ENCODE peak calls at places on chromosomes 4 and X, in six cellular contexts. One of them, this sample, is unnamed. For H3K36me3, the result is how much of the 10 kb centered on the place peaks cover.

GRCh38 chrX:123581586-123581985 is 151.3 kb downstream of the THOC2 start:
- DNase-seq in ascending aorta: no peak
- DNase-seq in PC-9: no peak
- DNase-seq in kidney epithelial cell: no peak
- DNase-seq in suprapubic skin: no peak
- DNase-seq in Panc1: no peak
- DNase-seq in this sample: no peak

GRCh38 chr4:73698217-73698616 is 42.2 kb upstream of the CXCL8 start:
- DNase-seq in Panc1: no peak
- DNase-seq in suprapubic skin: no peak
- DNase-seq in kidney epithelial cell: peak
- DNase-seq in PC-9: no peak
- DNase-seq in ascending aorta: no peak
- DNase-seq in this sample: no peak

GRCh38 chr4:113825272-113825671 is 63.7 kb upstream of the CAMK2D start:
- DNase-seq in Panc1: no peak
- DNase-seq in suprapubic skin: no peak
- DNase-seq in kidney epithelial cell: no peak
- DNase-seq in ascending aorta: no peak
- DNase-seq in PC-9: no peak
- DNase-seq in this sample: no peak

GRCh38 chrX:104098151-104098808 is 14.0 kb upstream of the ZCCHC18 start:
- DNase-seq in PC-9: peak
- DNase-seq in suprapubic skin: no peak
- DNase-seq in ascending aorta: no peak
- DNase-seq in Panc1: peak
- DNase-seq in kidney epithelial cell: peak
- DNase-seq in this sample: no peak

GRCh38 chr4:112280657-112281056 is 5.0 kb downstream of the TIFA start:
- DNase-seq in suprapubic skin: no peak
- DNase-seq in PC-9: no peak
- DNase-seq in ascending aorta: no peak
- DNase-seq in kidney epithelial cell: no peak
- DNase-seq in Panc1: no peak
- DNase-seq in this sample: no peak

GRCh38 chr4:1976416-1977352 is 32.1 kb downstream of the NELFA start:
- DNase-seq in PC-9: no peak
- DNase-seq in Panc1: no peak
- DNase-seq in ascending aorta: no peak
- DNase-seq in kidney epithelial cell: no peak
- DNase-seq in suprapubic skin: peak
- DNase-seq in this sample: no peak

GRCh38 chr4:87633239-87633638 is 16.8 kb upstream of the DMP1 start:
- DNase-seq in kidney epithelial cell: no peak
- DNase-seq in PC-9: no peak
- DNase-seq in Panc1: no peak
- DNase-seq in suprapubic skin: no peak
- DNase-seq in ascending aorta: no peak
- DNase-seq in this sample: no peak

GRCh38 chrX:39852496-39852895 is 245.3 kb downstream of the BCOR start:
- DNase-seq in ascending aorta: no peak
- DNase-seq in suprapubic skin: no peak
- DNase-seq in Panc1: no peak
- DNase-seq in PC-9: no peak
- DNase-seq in kidney epithelial cell: peak
- DNase-seq in this sample: no peak

GRCh38 chr4:1582227-1582626 is 101.9 kb downstream of the FAM53A start:
- DNase-seq in suprapubic skin: no peak
- DNase-seq in kidney epithelial cell: no peak
- DNase-seq in Panc1: no peak
- DNase-seq in ascending aorta: no peak
- DNase-seq in PC-9: no peak
- DNase-seq in this sample: no peak

GRCh38 chr4:61517144-61517543 is 317.0 kb downstream of the ADGRL3 start:
- DNase-seq in PC-9: no peak
- DNase-seq in Panc1: no peak
- DNase-seq in suprapubic skin: no peak
- DNase-seq in ascending aorta: no peak
- DNase-seq in kidney epithelial cell: no peak
- DNase-seq in this sample: no peak

GRCh38 chr4:101258782-101259353 is 88.5 kb downstream of the PPP3CA start:
- DNase-seq in kidney epithelial cell: no peak
- DNase-seq in suprapubic skin: no peak
- DNase-seq in Panc1: no peak
- DNase-seq in PC-9: no peak
- DNase-seq in ascending aorta: no peak
- DNase-seq in this sample: peak

GRCh38 chr4:78517050-78517652 is 34.4 kb upstream of the ANXA3 start:
- DNase-seq in Panc1: no peak
- DNase-seq in ascending aorta: no peak
- DNase-seq in kidney epithelial cell: peak
- DNase-seq in PC-9: no peak
- DNase-seq in suprapubic skin: no peak
- DNase-seq in this sample: no peak

GRCh38 chr4:186831574-186831973 is 107.9 kb upstream of the FAT1 start:
- DNase-seq in suprapubic skin: no peak
- DNase-seq in ascending aorta: no peak
- DNase-seq in Panc1: no peak
- DNase-seq in PC-9: no peak
- DNase-seq in kidney epithelial cell: no peak
- DNase-seq in this sample: no peak

GRCh38 chr4:80266902-80267380 is 477 bp downstream of the FGF5 start:
- DNase-seq in ascending aorta: no peak
- DNase-seq in suprapubic skin: no peak
- DNase-seq in kidney epithelial cell: no peak
- DNase-seq in PC-9: no peak
- DNase-seq in Panc1: no peak
- DNase-seq in this sample: no peak

DNA sequence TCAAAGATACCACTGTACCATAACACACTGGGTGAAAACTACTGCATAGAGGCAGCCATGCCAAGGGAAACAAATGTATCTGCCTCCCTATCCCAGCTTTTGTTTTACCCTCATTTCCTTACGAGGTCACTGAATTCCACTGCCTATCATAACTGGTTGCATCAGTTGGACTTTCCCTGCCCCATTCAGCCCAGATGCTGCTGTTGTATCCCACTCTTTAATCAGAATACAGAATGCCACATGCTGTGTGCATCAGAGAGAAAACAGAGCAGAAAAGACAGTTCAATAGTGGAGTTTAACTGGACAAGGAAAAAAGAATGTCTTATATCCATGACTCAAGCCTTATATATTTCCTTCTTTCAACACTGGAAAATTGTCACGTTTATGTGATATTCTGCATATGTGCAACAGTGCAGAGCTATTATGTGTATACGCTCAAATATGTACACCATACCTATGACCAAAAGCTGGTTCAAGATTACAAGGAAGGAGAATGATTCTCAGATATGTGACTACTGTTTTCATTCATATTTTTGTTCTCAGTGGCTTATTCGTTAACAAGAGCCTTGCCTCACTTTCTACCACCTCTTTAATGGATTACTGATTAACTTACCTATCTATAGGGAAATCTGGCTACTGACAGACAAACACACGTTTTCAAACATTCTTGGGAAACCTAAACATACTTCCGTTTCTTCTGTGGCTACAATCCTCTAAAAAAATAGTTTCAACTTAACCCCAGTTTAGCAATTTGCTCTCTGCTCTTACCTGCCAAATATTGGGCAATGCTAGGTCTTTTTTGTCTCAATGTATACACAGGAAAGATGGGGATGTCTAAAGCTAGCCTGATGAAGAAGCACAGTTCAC is 378.9 kb downstream of the SMARCA1 start:
- DNase-seq in suprapubic skin: no peak
- DNase-seq in kidney epithelial cell: peak
- DNase-seq in PC-9: no peak
- DNase-seq in Panc1: no peak
- DNase-seq in ascending aorta: no peak
- DNase-seq in this sample: no peak
- H3K36me3 ChIP-seq in suprapubic skin: under half
- H3K36me3 ChIP-seq in kidney epithelial cell: under half
- H3K36me3 ChIP-seq in PC-9: under half
- H3K36me3 ChIP-seq in Panc1: under half
- H3K36me3 ChIP-seq in ascending aorta: under half
- H3K36me3 ChIP-seq in this sample: under half

GRCh38 chrX:150529587-150529986 is 38.8 kb upstream of the MTM1 start:
- DNase-seq in kidney epithelial cell: no peak
- DNase-seq in suprapubic skin: no peak
- DNase-seq in PC-9: no peak
- DNase-seq in Panc1: no peak
- DNase-seq in ascending aorta: no peak
- DNase-seq in this sample: no peak
- H3K36me3 ChIP-seq in kidney epithelial cell: under half
- H3K36me3 ChIP-seq in suprapubic skin: under half
- H3K36me3 ChIP-seq in PC-9: under half
- H3K36me3 ChIP-seq in Panc1: under half
- H3K36me3 ChIP-seq in ascending aorta: under half
- H3K36me3 ChIP-seq in this sample: under half

GRCh38 chrX:41338422-41338821 is 4.5 kb downstream of the DDX3X start:
- DNase-seq in kidney epithelial cell: no peak
- DNase-seq in Panc1: no peak
- DNase-seq in ascending aorta: no peak
- DNase-seq in PC-9: no peak
- DNase-seq in suprapubic skin: no peak
- DNase-seq in this sample: no peak
- H3K36me3 ChIP-seq in kidney epithelial cell: under half
- H3K36me3 ChIP-seq in Panc1: under half
- H3K36me3 ChIP-seq in ascending aorta: under half
- H3K36me3 ChIP-seq in PC-9: under half
- H3K36me3 ChIP-seq in suprapubic skin: under half
- H3K36me3 ChIP-seq in this sample: under half

DNA sequence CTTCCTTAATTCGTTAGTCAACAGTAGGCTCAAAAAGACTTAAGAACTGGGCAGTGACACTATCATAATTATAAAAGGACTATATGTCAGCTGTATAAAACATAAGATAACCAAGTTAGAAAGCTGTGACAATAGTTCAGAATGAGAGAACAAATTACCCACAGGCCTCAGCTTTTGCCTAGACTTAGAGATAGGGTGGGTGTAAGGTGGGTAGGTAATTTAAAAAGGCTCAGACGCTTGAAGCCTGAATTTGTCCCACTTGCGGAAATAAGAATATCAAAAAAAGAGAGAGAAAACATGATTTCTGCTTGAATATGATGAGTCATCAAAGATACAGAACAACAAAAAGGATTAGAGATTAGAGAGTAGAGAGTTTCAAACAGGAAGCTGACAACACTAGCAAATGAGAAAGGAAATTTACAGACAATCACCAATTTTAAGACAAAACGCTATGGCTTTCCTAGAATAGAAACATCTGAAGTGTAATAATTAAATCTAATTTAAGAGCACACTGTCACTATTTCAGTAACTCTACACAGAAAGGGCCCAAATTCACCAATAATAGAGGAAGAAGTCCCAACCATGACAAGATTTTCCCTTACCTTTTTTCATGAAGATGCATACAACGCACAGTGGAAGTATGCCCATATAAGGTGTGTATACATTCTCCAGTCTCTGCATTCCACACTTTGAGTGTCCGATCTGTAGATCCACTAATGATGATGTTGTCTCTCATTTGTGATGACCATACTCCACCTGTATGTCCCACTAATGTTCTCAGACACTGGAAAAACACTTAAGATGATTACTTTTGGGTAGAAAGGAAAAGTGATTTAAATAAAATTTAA is 208.1 kb downstream of the FBXW7 start:
- DNase-seq in Panc1: no peak
- DNase-seq in ascending aorta: no peak
- DNase-seq in PC-9: no peak
- DNase-seq in kidney epithelial cell: no peak
- DNase-seq in suprapubic skin: no peak
- DNase-seq in this sample: no peak
- H3K36me3 ChIP-seq in Panc1: under half
- H3K36me3 ChIP-seq in ascending aorta: under half
- H3K36me3 ChIP-seq in PC-9: under half
- H3K36me3 ChIP-seq in kidney epithelial cell: under half
- H3K36me3 ChIP-seq in suprapubic skin: under half
- H3K36me3 ChIP-seq in this sample: under half

GRCh38 chr4:184409502-184409901 is 64.8 kb downstream of the IRF2 start:
- DNase-seq in PC-9: no peak
- DNase-seq in ascending aorta: no peak
- DNase-seq in kidney epithelial cell: no peak
- DNase-seq in suprapubic skin: no peak
- DNase-seq in Panc1: no peak
- DNase-seq in this sample: no peak
- H3K36me3 ChIP-seq in PC-9: under half
- H3K36me3 ChIP-seq in ascending aorta: under half
- H3K36me3 ChIP-seq in kidney epithelial cell: under half
- H3K36me3 ChIP-seq in suprapubic skin: under half
- H3K36me3 ChIP-seq in Panc1: under half
- H3K36me3 ChIP-seq in this sample: under half

DNA sequence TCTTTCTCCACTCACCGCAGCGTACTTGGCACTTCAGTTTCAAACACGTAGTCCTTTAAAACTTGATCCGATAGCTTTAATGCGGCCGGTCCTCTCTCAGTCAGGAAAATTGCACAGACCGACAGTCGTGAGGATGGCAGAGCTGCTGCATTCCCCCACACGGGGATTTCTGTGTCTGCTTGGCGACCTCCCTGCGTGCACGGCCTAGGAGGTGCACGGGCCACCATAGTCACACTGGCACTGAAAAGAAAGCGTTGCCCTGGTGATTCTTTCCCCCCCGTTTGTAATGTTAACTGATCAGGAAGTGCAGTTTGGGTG is 10.3 kb downstream of the AKAP17A start:
- DNase-seq in PC-9: no peak
- DNase-seq in kidney epithelial cell: no peak
- DNase-seq in ascending aorta: no peak
- DNase-seq in suprapubic skin: peak
- DNase-seq in Panc1: no peak
- DNase-seq in this sample: no peak
- H3K36me3 ChIP-seq in PC-9: under half
- H3K36me3 ChIP-seq in kidney epithelial cell: under half
- H3K36me3 ChIP-seq in ascending aorta: half or more
- H3K36me3 ChIP-seq in suprapubic skin: half or more
- H3K36me3 ChIP-seq in Panc1: under half
- H3K36me3 ChIP-seq in this sample: under half

GRCh38 chr4:102585329-102585728 is 84.2 kb downstream of the NFKB1 start:
- DNase-seq in kidney epithelial cell: no peak
- DNase-seq in PC-9: no peak
- DNase-seq in suprapubic skin: no peak
- DNase-seq in Panc1: no peak
- DNase-seq in ascending aorta: no peak
- DNase-seq in this sample: no peak
- H3K36me3 ChIP-seq in kidney epithelial cell: under half
- H3K36me3 ChIP-seq in PC-9: under half
- H3K36me3 ChIP-seq in suprapubic skin: half or more
- H3K36me3 ChIP-seq in Panc1: under half
- H3K36me3 ChIP-seq in ascending aorta: under half
- H3K36me3 ChIP-seq in this sample: under half

GRCh38 chr4:102807345-102807744 is 20.0 kb downstream of the UBE2D3 start:
- DNase-seq in Panc1: no peak
- DNase-seq in ascending aorta: no peak
- DNase-seq in suprapubic skin: no peak
- DNase-seq in PC-9: no peak
- DNase-seq in kidney epithelial cell: no peak
- DNase-seq in this sample: no peak

GRCh38 chr4:102808009-102808408 is 19.3 kb downstream of the UBE2D3 start:
- DNase-seq in ascending aorta: no peak
- DNase-seq in kidney epithelial cell: no peak
- DNase-seq in PC-9: no peak
- DNase-seq in suprapubic skin: no peak
- DNase-seq in Panc1: no peak
- DNase-seq in this sample: no peak

GRCh38 chr4:102809190-102809589 is 18.2 kb downstream of the UBE2D3 start:
- DNase-seq in PC-9: no peak
- DNase-seq in ascending aorta: no peak
- DNase-seq in suprapubic skin: no peak
- DNase-seq in Panc1: no peak
- DNase-seq in kidney epithelial cell: no peak
- DNase-seq in this sample: no peak

GRCh38 chr4:102809691-102810090 is 17.7 kb downstream of the UBE2D3 start:
- DNase-seq in kidney epithelial cell: no peak
- DNase-seq in suprapubic skin: no peak
- DNase-seq in ascending aorta: no peak
- DNase-seq in Panc1: no peak
- DNase-seq in PC-9: no peak
- DNase-seq in this sample: no peak
- H3K36me3 ChIP-seq in kidney epithelial cell: under half
- H3K36me3 ChIP-seq in suprapubic skin: under half
- H3K36me3 ChIP-seq in ascending aorta: under half
- H3K36me3 ChIP-seq in Panc1: under half
- H3K36me3 ChIP-seq in PC-9: under half
- H3K36me3 ChIP-seq in this sample: under half

This sample was measured in BJ.